ENCODE peak calls at places on chromosome 14, in six cellular contexts. C is GM23338, E is HepG2, Y is transverse colon, G is sigmoid colon, N is stomach. V is an unnamed sample.

GRCh38 chr14:90000935-90001334 is 45.2 kb downstream of the TDP1 start:
- DNase-seq in C (no peak), E (no peak), Y (no peak), G (no peak), N (no peak), V (no peak)

GRCh38 chr14:71467419-71467818 is 464.8 kb upstream of the RGS6 start:
- DNase-seq in C (no peak), E (no peak), Y (no peak), G (no peak), N (no peak), V (no peak)

GRCh38 chr14:58882577-58883018 is 244.8 kb downstream of the DACT1 start:
- DNase-seq in C (no peak), E (no peak), Y (no peak), G (no peak), N (no peak), V (no peak)

GRCh38 chr14:95520346-95520745 is 3.9 kb upstream of the SYNE3 start:
- DNase-seq in C (no peak), E (no peak), Y (no peak), G (no peak), N (no peak), V (no peak)

GRCh38 chr14:68937790-68938514 is 41.1 kb downstream of the ACTN1 start:
- DNase-seq in C (peak), E (no peak), Y (peak), G (peak), N (peak), V (peak)

GRCh38 chr14:74599946-74600345 is 12.1 kb downstream of the LTBP2 start:
- DNase-seq in C (no peak), E (no peak), Y (no peak), G (no peak), N (no peak), V (no peak)

GRCh38 chr14:69580009-69580577 is 5.4 kb upstream of the CCDC177 start:
- DNase-seq in C (peak), E (peak), Y (no peak), G (no peak), N (peak), V (no peak)

GRCh38 chr14:24298892-24299254 is 707 bp downstream of the DHRS1 start:
- DNase-seq in C (peak), E (peak), Y (no peak), G (no peak), N (no peak), V (no peak)

GRCh38 chr14:68828728-68829127 is 35.9 kb upstream of the ZFP36L1 start:
- DNase-seq in C (no peak), E (no peak), Y (no peak), G (no peak), N (no peak), V (no peak)

GRCh38 chr14:32986791-32987545 is 48.3 kb downstream of the NPAS3 start:
- DNase-seq in C (peak), E (no peak), Y (no peak), G (no peak), N (no peak), V (no peak)

GRCh38 chr14:56918849-56919574 is 108.7 kb upstream of the OTX2 start:
- DNase-seq in C (peak), E (no peak), Y (no peak), G (no peak), N (no peak), V (no peak)

GRCh38 chr14:96614528-96614927 is 112.3 kb downstream of the PAPOLA start:
- DNase-seq in C (no peak), E (no peak), Y (no peak), G (no peak), N (no peak), V (no peak)

GRCh38 chr14:93984987-93985410 is 8.6 kb upstream of the ASB2 start:
- DNase-seq in C (peak), E (peak), Y (peak), G (peak), N (no peak), V (no peak)

GRCh38 chr14:64997108-64997794 is 10.6 kb downstream of the FNTB start:
- DNase-seq in C (peak), E (no peak), Y (no peak), G (no peak), N (no peak), V (peak)

GRCh38 chr14:98742001-98742400 is 530.0 kb downstream of the BCL11B start:
- DNase-seq in C (no peak), E (no peak), Y (no peak), G (no peak), N (no peak), V (no peak)

GRCh38 chr14:34372766-34373165 is 89.3 kb downstream of the SPTSSA start:
- DNase-seq in C (no peak), E (peak), Y (no peak), G (no peak), N (no peak), V (no peak)

GRCh38 chr14:65333926-65334687 is 78.4 kb upstream of the FUT8 start:
- DNase-seq in C (peak), E (no peak), Y (peak), G (peak), N (no peak), V (no peak)

GRCh38 chr14:100841445-100842403 is 15.8 kb downstream of the MEG3 start:
- DNase-seq in C (no peak), E (no peak), Y (no peak), G (no peak), N (no peak), V (no peak)

GRCh38 chr14:81516941-81517797 is 16.5 kb downstream of the SEL1L start:
- DNase-seq in C (peak), E (peak), Y (peak), G (peak), N (no peak), V (peak)

GRCh38 chr14:57052705-57053302 is 215.9 kb downstream of the EXOC5 start:
- DNase-seq in C (no peak), E (no peak), Y (no peak), G (no peak), N (no peak), V (no peak)

GRCh38 chr14:69569859-69570258 is 4.8 kb downstream of the CCDC177 start:
- DNase-seq in C (no peak), E (no peak), Y (no peak), G (no peak), N (no peak), V (no peak)

GRCh38 chr14:95513261-95513660 is 3.2 kb downstream of the SYNE3 start:
- DNase-seq in C (no peak), E (no peak), Y (no peak), G (no peak), N (no peak), V (no peak)

GRCh38 chr14:90608925-90609324 is 207.3 kb downstream of the TTC7B start:
- DNase-seq in C (no peak), E (no peak), Y (no peak), G (peak), N (no peak), V (no peak)

GRCh38 chr14:51398898-51399297 is 158.9 kb downstream of the TMX1 start:
- DNase-seq in C (no peak), E (no peak), Y (no peak), G (no peak), N (no peak), V (no peak)

GRCh38 chr14:56340921-56341320 is 222.7 kb downstream of the PELI2 start:
- DNase-seq in C (no peak), E (no peak), Y (no peak), G (no peak), N (no peak), V (no peak)

GRCh38 chr14:73467800-73468199 is 9.5 kb upstream of the NUMB start:
- DNase-seq in C (no peak), E (no peak), Y (no peak), G (no peak), N (no peak), V (no peak)

GRCh38 chr14:102799684-102800562 is 22.7 kb downstream of the TRAF3 start:
- DNase-seq in C (no peak), E (no peak), Y (no peak), G (no peak), N (no peak), V (no peak)

GRCh38 chr14:100772607-100773165 is 46.0 kb downstream of the DLK1 start:
- DNase-seq in C (no peak), E (no peak), Y (peak), G (peak), N (no peak), V (no peak)

GRCh38 chr14:69259531-69260245 is at the start of gene GALNT16:
- DNase-seq in C (peak), E (no peak), Y (peak), G (no peak), N (peak), V (no peak)

GRCh38 chr14:68621400-68622365 is 171.2 kb downstream of the ZFP36L1 start:
- DNase-seq in C (no peak), E (no peak), Y (no peak), G (no peak), N (no peak), V (no peak)

GRCh38 chr14:52553002-52553670 is 500 bp downstream of the GPR137C start:
- DNase-seq in C (peak), E (no peak), Y (peak), G (peak), N (peak), V (peak)

GRCh38 chr14:36068777-36069534 is 107.6 kb downstream of the PTCSC3 start:
- DNase-seq in C (no peak), E (no peak), Y (no peak), G (no peak), N (no peak), V (no peak)

GRCh38 chr14:90632451-90632850 is 183.8 kb downstream of the TTC7B start:
- DNase-seq in C (no peak), E (no peak), Y (no peak), G (no peak), N (no peak), V (no peak)

GRCh38 chr14:54331516-54331915 is 65.3 kb upstream of the CDKN3 start:
- DNase-seq in C (no peak), E (no peak), Y (no peak), G (no peak), N (no peak), V (no peak)
- H3K4me3 ChIP-seq in C (no peak), E (no peak), Y (no peak), G (no peak), N (no peak), V (no peak)

GRCh38 chr14:76998777-76999366 is 29.6 kb downstream of the IRF2BPL start:
- DNase-seq in C (no peak), E (peak), Y (no peak), G (no peak), N (peak), V (no peak)

GRCh38 chr14:77002889-77003288 is 25.6 kb downstream of the IRF2BPL start:
- DNase-seq in C (no peak), E (no peak), Y (no peak), G (no peak), N (no peak), V (no peak)

GRCh38 chr14:77002335-77002734 is 26.2 kb downstream of the IRF2BPL start:
- DNase-seq in C (no peak), E (no peak), Y (no peak), G (no peak), N (no peak), V (no peak)

GRCh38 chr14:76997257-76997970 is 31.1 kb downstream of the IRF2BPL start:
- DNase-seq in C (no peak), E (no peak), Y (no peak), G (no peak), N (no peak), V (no peak)

GRCh38 chr14:77000340-77001235 is 27.9 kb downstream of the IRF2BPL start:
- DNase-seq in C (peak), E (no peak), Y (no peak), G (peak), N (peak), V (peak)
- TF ChIP-seq POLR2AphosphoS5 in C (no peak), E (no peak), Y (no peak), G (peak), N (no peak), V (peak)

GRCh38 chr14:104680056-104680805 is 9.2 kb upstream of the INF2 start:
- DNase-seq in C (no peak), E (no peak), Y (peak), G (peak), N (peak), V (no peak)
- H3K4me3 ChIP-seq in C (no peak), E (peak), Y (no peak), G (no peak), N (no peak), V (no peak)

DNA sequence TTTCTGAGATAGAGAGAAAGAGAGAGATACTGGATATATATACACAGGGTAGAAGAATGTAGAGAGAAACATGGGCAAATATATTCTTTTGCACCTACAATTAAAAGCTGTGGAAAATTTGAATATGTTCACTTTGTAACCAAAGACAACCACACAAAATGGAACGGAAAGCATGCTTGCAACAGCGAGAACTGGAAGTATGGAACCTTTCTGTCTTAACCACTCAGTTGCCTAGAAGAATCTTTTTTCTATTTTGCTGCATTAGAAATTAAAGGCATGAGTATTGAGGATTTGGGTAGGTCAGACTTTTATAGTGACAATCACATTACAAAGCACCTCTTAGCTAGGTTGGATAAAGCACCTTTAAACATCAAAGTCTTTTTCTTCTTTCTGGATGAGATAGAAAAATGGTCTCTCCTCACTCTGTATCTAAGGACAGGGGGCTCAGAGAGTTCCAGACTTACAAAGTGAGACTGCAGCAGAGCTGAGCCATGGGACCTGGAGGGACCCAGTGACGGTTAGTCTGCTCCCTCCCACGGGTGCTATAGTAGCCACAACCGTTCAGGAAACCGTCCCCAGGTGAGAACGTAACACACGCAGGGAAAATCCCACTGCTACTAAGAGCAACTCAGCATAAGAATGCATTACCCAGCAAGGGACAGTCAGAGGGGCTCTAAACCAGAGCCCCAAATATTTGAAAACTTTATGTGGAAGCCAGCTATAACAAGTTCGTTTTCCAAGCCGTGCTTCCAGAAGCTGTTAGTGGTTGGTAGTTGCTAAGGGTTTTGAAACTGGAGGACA is 97.1 kb downstream of the DAD1 start:
- DNase-seq in C (no peak), E (no peak), Y (no peak), G (no peak), N (no peak), V (no peak)
- TF ChIP-seq POLR2AphosphoS5 in C (no peak), E (no peak), Y (no peak), G (no peak), N (no peak), V (no peak)

GRCh38 chr14:60637490-60638452 is 11.5 kb downstream of the SIX1 start:
- DNase-seq in C (peak), E (no peak), Y (no peak), G (no peak), N (no peak), V (peak)

GRCh38 chr14:60639677-60640076 is 9.6 kb downstream of the SIX1 start:
- DNase-seq in C (no peak), E (no peak), Y (no peak), G (no peak), N (no peak), V (no peak)

GRCh38 chr14:60634153-60634552 is 15.1 kb downstream of the SIX1 start:
- DNase-seq in C (no peak), E (no peak), Y (no peak), G (no peak), N (no peak), V (no peak)

GRCh38 chr14:60640859-60641721 is 8.2 kb downstream of the SIX1 start:
- DNase-seq in C (peak), E (no peak), Y (no peak), G (no peak), N (no peak), V (no peak)

GRCh38 chr14:60637138-60637489 is 12.2 kb downstream of the SIX1 start:
- DNase-seq in C (no peak), E (no peak), Y (no peak), G (no peak), N (no peak), V (no peak)
- H3K4me3 ChIP-seq in C (peak), E (no peak), Y (peak), G (peak), N (no peak), V (no peak)